ENCODE peak calls at places on chromosomes 3 and 15, in five cellular contexts. N is stimulated activated CD4-positive, alpha-beta T cell treated with anti-CD3 and anti-CD28 coated beads, Interleukin-2, amount 100 ng/mL, for 48 hours; M is Jurkat, Clone E6-1; I is endodermal cell; W is Right ventricle myocardium superior. G is an unnamed sample.

GRCh38 chr15:75238150-75238549 is 20.0 kb upstream of the GOLGA6C start:
- DNase-seq in I (no peak), M (no peak), N (no peak), W (no peak), G (no peak)

GRCh38 chr3:120093119-120093922 is 926 bp downstream of the GSK3B start:
- DNase-seq in N (peak), I (no peak), M (peak), W (no peak), G (no peak)

GRCh38 chr15:98506172-98506571 is 142.2 kb upstream of the IGF1R start:
- DNase-seq in W (no peak), N (no peak), M (no peak), I (no peak), G (no peak)

GRCh38 chr3:21752749-21753347 is 1.8 kb upstream of the ZNF385D start:
- DNase-seq in I (no peak), W (no peak), M (peak), N (no peak), G (peak)

GRCh38 chr15:39361497-39361896 is 219.4 kb upstream of the THBS1 start:
- DNase-seq in I (no peak), N (no peak), W (no peak), M (no peak), G (no peak)

GRCh38 chr3:123620338-123620737 is 35.5 kb upstream of the HACD2 start:
- DNase-seq in M (no peak), W (no peak), N (no peak), I (no peak), G (no peak)

GRCh38 chr3:126472277-126473006 is 3.2 kb downstream of the ZXDC start:
- DNase-seq in W (peak), M (no peak), N (no peak), I (no peak), G (no peak)

GRCh38 chr3:632571-633170 is 436.1 kb downstream of the CHL1 start:
- DNase-seq in W (no peak), I (peak), M (peak), N (peak), G (peak)

GRCh38 chr3:121481116-121481895 is 64.5 kb downstream of the POLQ start:
- DNase-seq in I (no peak), W (no peak), M (no peak), N (no peak), G (no peak)

GRCh38 chr3:60737633-60738399 is 513.4 kb downstream of the FHIT start:
- DNase-seq in W (no peak), M (no peak), I (no peak), N (no peak), G (no peak)